ENCODE peak calls at places on chromosomes 3 and 15, in nine cellular contexts. H is fibroblast of lung, A is A549, C is stomach, I is heart left ventricle, P is PC-9, S is BE2C, E is Caco-2, B is mucosa of descending colon. Q is an unnamed sample.
A peak's percentile ranks its signal among the peaks of the same experiment; 100 is the strongest.

GRCh38 chr3:116267139-116267538 is 178.1 kb downstream of the LSAMP start:
- DNase-seq in H (no peak), A (no peak), C (no peak), I (no peak), P (no peak), S (no peak), E (no peak), B (no peak), Q (no peak)

GRCh38 chr15:63236272-63236671 is 41.1 kb upstream of the APH1B start:
- DNase-seq in H (peak; percentile 93), A (peak; percentile 41), C (no peak), I (peak; percentile 55), P (no peak), S (no peak), E (no peak), B (no peak), Q (no peak)

GRCh38 chr3:15325228-15325627 is 7.2 kb downstream of the SH3BP5 start:
- DNase-seq in H (no peak), A (no peak), C (no peak), I (peak; percentile 49), P (peak; percentile 77), S (peak; percentile 21), E (peak; percentile 69), B (no peak), Q (no peak)

GRCh38 chr3:61685755-61686154 is 124.4 kb downstream of the PTPRG start:
- DNase-seq in H (no peak), A (no peak), C (no peak), I (no peak), P (no peak), S (no peak), E (no peak), B (no peak), Q (no peak)

GRCh38 chr3:64444619-64445317 is 219.5 kb upstream of the PRICKLE2 start:
- DNase-seq in H (no peak), A (no peak), C (no peak), I (no peak), P (no peak), S (no peak), E (peak; percentile 16), B (peak; percentile 45), Q (no peak)

GRCh38 chr3:152413244-152413643 is 144.5 kb downstream of the MBNL1 start:
- DNase-seq in H (no peak), A (no peak), C (no peak), I (no peak), P (no peak), S (no peak), E (no peak), B (no peak), Q (no peak)

GRCh38 chr3:175150812-175151411 is 291.8 kb downstream of the NAALADL2 start:
- DNase-seq in H (no peak), A (no peak), C (no peak), I (no peak), P (peak; percentile 66), S (peak; percentile 39), E (no peak), B (no peak), Q (no peak)

GRCh38 chr3:116111765-116112164 is 333.5 kb downstream of the LSAMP start:
- DNase-seq in H (no peak), A (no peak), C (no peak), I (no peak), P (no peak), S (no peak), E (no peak), B (no peak), Q (no peak)

GRCh38 chr3:132325634-132326033 is 8.4 kb downstream of the ACP3 start:
- DNase-seq in H (no peak), A (no peak), C (no peak), I (no peak), P (no peak), S (no peak), E (no peak), B (no peak), Q (no peak)

GRCh38 chr3:54321515-54321914 is 199.2 kb downstream of the CACNA2D3 start:
- DNase-seq in H (no peak), A (no peak), C (no peak), I (no peak), P (no peak), S (no peak), E (peak; percentile 52), B (no peak), Q (no peak)

GRCh38 chr3:133037440-133037839 is 751 bp upstream of the TMEM108 start:
- DNase-seq in H (no peak), A (no peak), C (no peak), I (no peak), P (no peak), S (no peak), E (no peak), B (no peak), Q (no peak)

DNA sequence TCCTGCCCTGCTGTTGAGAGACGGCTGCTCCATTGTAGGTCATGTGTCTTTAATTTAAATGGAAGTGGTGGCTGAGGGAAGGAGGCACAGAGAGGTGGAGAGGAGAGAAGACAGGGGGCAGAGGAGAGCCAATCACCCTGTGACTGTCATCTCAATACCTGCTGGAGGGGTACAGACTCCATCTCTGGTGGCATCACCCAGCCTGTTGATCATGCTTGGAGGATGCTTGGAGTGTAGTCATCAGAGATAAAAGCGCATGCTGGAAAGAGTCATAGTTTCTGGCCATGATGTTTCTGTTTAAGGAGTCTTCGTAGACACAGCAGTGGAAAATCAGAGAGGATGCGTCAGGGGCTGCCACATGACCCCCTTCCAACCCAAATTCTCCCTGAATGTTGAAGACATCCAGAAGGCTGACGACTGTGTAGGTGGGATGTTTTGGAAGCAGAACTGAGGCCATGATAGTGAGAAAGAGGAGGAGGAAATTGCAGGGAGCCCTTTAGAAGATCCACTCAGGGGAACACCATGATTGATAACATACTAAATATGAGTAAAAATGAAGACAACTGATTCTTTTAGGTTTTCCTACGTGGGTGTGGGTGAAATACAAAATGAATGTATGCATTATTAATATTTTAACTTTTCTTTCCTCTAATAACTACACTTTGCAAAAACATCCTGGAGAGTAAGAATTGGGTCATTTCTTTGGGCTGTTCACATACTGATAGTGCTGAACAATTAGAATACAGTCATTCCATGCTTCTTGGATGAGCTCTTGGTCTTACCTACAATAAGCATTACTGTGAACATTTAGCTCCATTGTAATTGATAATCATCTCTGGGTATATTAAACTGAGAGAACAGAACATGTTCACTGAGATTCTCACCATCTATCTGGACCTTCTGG is 210.6 kb upstream of the ATP10A start:
- DNase-seq in H (no peak), A (no peak), C (no peak), I (no peak), P (no peak), S (no peak), E (no peak), B (no peak), Q (no peak)
- H3K9me3 ChIP-seq in H (no peaks in the 10 kb centered on the region), A (peaks cover 3% of the 10 kb centered on the region), C (no peaks in the 10 kb centered on the region), I (no peaks in the 10 kb centered on the region), P (no peaks in the 10 kb centered on the region), S (no peaks in the 10 kb centered on the region), E (peaks cover 5% of the 10 kb centered on the region), B (no peaks in the 10 kb centered on the region), Q (no peaks in the 10 kb centered on the region)

GRCh38 chr3:168062679-168063078 is 33.0 kb downstream of the GOLIM4 start:
- DNase-seq in H (no peak), A (no peak), C (no peak), I (no peak), P (no peak), S (no peak), E (no peak), B (no peak), Q (no peak)

GRCh38 chr3:168071535-168071934 is 24.2 kb downstream of the GOLIM4 start:
- DNase-seq in H (peak; percentile 55), A (peak; percentile 61), C (no peak), I (no peak), P (peak; percentile 37), S (no peak), E (no peak), B (no peak), Q (no peak)

GRCh38 chr3:168063122-168063521 is 32.6 kb downstream of the GOLIM4 start:
- DNase-seq in H (no peak), A (no peak), C (no peak), I (no peak), P (no peak), S (no peak), E (no peak), B (no peak), Q (no peak)

GRCh38 chr3:168065569-168065968 is 30.2 kb downstream of the GOLIM4 start:
- DNase-seq in H (no peak), A (no peak), C (no peak), I (no peak), P (no peak), S (no peak), E (no peak), B (no peak), Q (no peak)

GRCh38 chr3:168066882-168067281 is 28.8 kb downstream of the GOLIM4 start:
- DNase-seq in H (no peak), A (no peak), C (no peak), I (no peak), P (no peak), S (no peak), E (no peak), B (no peak), Q (no peak)
- TF ChIP-seq CTCF in H (no peak), A (no peak), C (no peak), I (no peak), P (no peak), S (no peak), E (no peak), B (no peak), Q (no peak)

DNA sequence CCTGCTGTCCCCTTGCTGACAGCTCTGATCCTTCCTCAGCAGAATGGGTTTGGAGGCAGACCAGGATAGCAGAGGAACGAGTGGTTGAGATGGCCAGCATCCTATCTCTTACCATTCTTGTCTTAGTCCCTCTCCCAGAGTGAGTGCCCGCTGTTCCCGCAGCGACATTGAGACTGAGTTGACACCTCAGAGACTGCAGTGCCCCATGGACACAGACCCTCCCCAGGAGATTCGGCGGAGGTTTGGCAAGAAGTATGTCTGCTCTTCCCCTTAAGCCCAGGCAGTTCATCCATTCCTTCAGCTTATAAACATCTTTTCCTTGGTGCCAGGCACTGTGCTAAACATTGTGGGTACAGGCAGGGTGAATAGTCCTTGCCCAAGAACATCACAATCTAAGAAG is 21.2 kb downstream of the DUOX1 start:
- DNase-seq in H (no peak), A (no peak), C (no peak), I (no peak), P (no peak), S (no peak), E (no peak), B (no peak), Q (no peak)
- H3K9me3 ChIP-seq in H (no peaks in the 10 kb centered on the region), A (no peaks in the 10 kb centered on the region), C (no peaks in the 10 kb centered on the region), I (no peaks in the 10 kb centered on the region), P (no peaks in the 10 kb centered on the region), S (no peaks in the 10 kb centered on the region), E (no peaks in the 10 kb centered on the region), B (no peaks in the 10 kb centered on the region), Q (no peaks in the 10 kb centered on the region)

DNA sequence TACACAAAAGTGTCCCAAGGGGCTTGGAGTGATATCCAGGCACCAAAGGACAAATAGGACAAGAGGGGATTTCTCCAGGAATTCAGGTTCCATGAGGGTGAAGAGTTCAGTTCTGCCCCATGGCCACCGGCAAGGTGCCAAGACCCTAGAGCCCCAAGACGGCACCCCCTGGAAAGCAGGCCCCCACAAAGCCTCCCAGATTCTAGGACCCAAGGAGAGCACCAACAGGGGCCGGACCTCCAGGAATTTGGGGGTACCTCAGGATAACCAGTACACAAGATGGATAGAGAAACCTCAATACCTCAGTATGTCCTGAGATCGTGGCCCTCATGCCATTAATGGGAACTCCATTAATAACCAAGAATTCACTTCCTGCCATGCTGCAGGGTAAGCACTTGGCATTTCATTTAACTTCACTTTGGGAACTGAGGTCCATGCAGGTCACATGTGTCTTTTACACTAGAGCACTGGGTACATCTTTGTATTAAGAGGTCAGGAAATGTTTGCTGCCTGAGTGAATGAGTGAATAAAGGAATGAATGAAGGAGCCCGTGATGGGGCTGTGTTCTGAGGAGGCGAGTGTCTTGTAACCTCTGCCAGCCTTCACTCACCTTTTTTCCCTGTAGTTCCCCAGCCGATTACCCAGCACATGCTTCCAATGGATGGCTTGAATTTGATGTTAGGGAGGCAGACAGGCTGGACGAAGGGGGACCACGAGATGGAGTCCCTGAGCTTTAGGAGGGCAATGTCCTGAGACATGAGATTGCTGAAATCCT is 15.5 kb upstream of the PRSS50 start:
- DNase-seq in H (peak; percentile 15), A (peak; percentile 16), C (no peak), I (no peak), P (no peak), S (no peak), E (peak; percentile 32), B (no peak), Q (no peak)
- TF ChIP-seq CTCF in H (peak; percentile 17), A (no peak), C (no peak), I (no peak), P (no peak), S (no peak), E (no peak), B (no peak), Q (no peak)

Q was measured in CD4-positive, alpha-beta T cell.